ENCODE peak calls at places on chromosomes 7 and 10, in four cellular contexts. One of them, this sample, is unnamed. For H3K9me3, the result is how much of the 10 kb centered on the place peaks cover.

GRCh38 chr7:100825215-100825671 is 2.1 kb downstream of the EPHB4 start:
- DNase-seq in stomach: no peak
- DNase-seq in heart left ventricle: peak
- DNase-seq in right lobe of liver: peak
- DNase-seq in this sample: no peak

GRCh38 chr10:7541137-7542087 is 125.4 kb downstream of the ITIH5 start:
- DNase-seq in stomach: no peak
- DNase-seq in heart left ventricle: peak
- DNase-seq in right lobe of liver: no peak
- DNase-seq in this sample: peak

GRCh38 chr7:118029881-118030422 is 154.0 kb upstream of the LSM8 start:
- DNase-seq in stomach: no peak
- DNase-seq in heart left ventricle: no peak
- DNase-seq in right lobe of liver: no peak
- DNase-seq in this sample: no peak

GRCh38 chr10:133388265-133388972 is 5.5 kb upstream of the MTG1 start:
- DNase-seq in stomach: peak
- DNase-seq in heart left ventricle: peak
- DNase-seq in right lobe of liver: peak
- DNase-seq in this sample: no peak

GRCh38 chr10:29949411-29950011 is 109.9 kb downstream of the JCAD start:
- DNase-seq in stomach: no peak
- DNase-seq in heart left ventricle: no peak
- DNase-seq in right lobe of liver: no peak
- DNase-seq in this sample: no peak

GRCh38 chr10:22479419-22479818 is 134.1 kb downstream of the SPAG6 start:
- DNase-seq in stomach: no peak
- DNase-seq in heart left ventricle: no peak
- DNase-seq in right lobe of liver: no peak
- DNase-seq in this sample: no peak

GRCh38 chr7:141436676-141437075 is 114.5 kb upstream of the AGK start:
- DNase-seq in stomach: no peak
- DNase-seq in heart left ventricle: no peak
- DNase-seq in right lobe of liver: no peak
- DNase-seq in this sample: no peak

GRCh38 chr10:63105811-63106755 is 27.0 kb upstream of the NRBF2 start:
- DNase-seq in stomach: no peak
- DNase-seq in heart left ventricle: peak
- DNase-seq in right lobe of liver: no peak
- DNase-seq in this sample: no peak

GRCh38 chr10:130726996-130727725 is 584.4 kb downstream of the TCERG1L start:
- DNase-seq in stomach: no peak
- DNase-seq in heart left ventricle: no peak
- DNase-seq in right lobe of liver: no peak
- DNase-seq in this sample: no peak

GRCh38 chr7:30575910-30576309 is 18.8 kb upstream of the GARS1 start:
- DNase-seq in stomach: no peak
- DNase-seq in heart left ventricle: no peak
- DNase-seq in right lobe of liver: no peak
- DNase-seq in this sample: no peak

GRCh38 chr10:42491801-42492200 is 146.6 kb downstream of the ZNF33B start:
- DNase-seq in stomach: no peak
- DNase-seq in heart left ventricle: no peak
- DNase-seq in right lobe of liver: no peak
- DNase-seq in this sample: no peak

GRCh38 chr10:42490368-42490767 is 148.0 kb downstream of the ZNF33B start:
- DNase-seq in stomach: no peak
- DNase-seq in heart left ventricle: no peak
- DNase-seq in right lobe of liver: no peak
- DNase-seq in this sample: no peak

GRCh38 chr10:42488416-42488815 is 150.0 kb downstream of the ZNF33B start:
- DNase-seq in stomach: no peak
- DNase-seq in heart left ventricle: no peak
- DNase-seq in right lobe of liver: no peak
- DNase-seq in this sample: no peak

DNA sequence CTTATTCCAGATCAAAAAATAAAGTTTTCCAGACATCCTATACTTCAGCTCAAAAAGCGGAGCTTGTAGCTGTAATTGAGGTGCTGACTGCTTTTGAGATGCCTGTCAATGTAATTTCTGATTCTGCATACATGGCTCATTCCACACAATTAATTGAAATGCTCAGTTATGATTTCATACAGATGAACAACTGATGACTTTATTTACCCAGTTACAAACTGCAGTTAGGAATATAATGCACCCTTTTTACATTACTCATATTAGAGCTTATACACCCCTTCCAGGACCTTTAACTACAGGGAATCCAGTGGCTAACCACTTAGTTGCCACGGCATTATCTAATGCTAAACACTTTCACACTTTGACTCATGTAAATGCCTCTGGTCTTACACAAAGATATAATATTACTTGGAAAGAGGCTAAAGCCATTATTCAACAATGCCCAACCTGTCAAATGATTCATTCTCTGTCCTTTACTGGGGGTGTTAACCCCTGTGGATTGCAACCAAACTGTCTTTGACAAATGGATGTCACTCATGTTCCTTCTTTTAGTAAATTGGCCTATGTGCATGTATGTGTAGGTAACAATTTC is 147.3 kb downstream of the ZNF33B start:
- DNase-seq in stomach: no peak
- DNase-seq in heart left ventricle: no peak
- DNase-seq in right lobe of liver: no peak
- DNase-seq in this sample: no peak
- H3K9me3 ChIP-seq in stomach: under half
- H3K9me3 ChIP-seq in heart left ventricle: under half
- H3K9me3 ChIP-seq in right lobe of liver: under half
- H3K9me3 ChIP-seq in this sample: under half

GRCh38 chr7:17302575-17303142 is 4.2 kb downstream of the AHR start:
- DNase-seq in stomach: no peak
- DNase-seq in heart left ventricle: no peak
- DNase-seq in right lobe of liver: no peak
- DNase-seq in this sample: no peak
- TF ChIP-seq CTCF in stomach: no peak
- TF ChIP-seq CTCF in heart left ventricle: peak
- TF ChIP-seq CTCF in right lobe of liver: peak
- TF ChIP-seq CTCF in this sample: no peak

DNA sequence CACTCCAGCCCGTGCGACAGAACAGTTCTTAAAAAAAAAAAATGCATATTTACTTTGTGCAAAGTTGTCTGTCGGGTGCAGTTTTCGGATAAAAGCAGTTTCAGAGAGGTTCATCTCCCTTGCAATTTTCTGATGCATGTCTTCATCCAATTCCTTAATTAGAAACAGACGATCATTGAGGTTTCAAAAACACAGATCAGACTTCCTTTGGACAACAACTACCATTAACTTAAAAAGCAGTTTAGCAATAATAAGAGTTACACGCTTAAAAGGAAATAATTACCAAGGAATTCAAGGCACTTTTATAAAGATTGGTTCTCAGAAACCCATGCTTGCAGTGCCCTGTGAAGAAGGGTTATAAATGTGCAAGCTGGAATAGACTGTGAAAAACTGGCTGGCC is 35.0 kb upstream of the HNRNPH3 start:
- DNase-seq in stomach: no peak
- DNase-seq in heart left ventricle: no peak
- DNase-seq in right lobe of liver: no peak
- DNase-seq in this sample: no peak
- H3K4me3 ChIP-seq in stomach: no peak
- H3K4me3 ChIP-seq in heart left ventricle: no peak
- H3K4me3 ChIP-seq in right lobe of liver: no peak
- H3K4me3 ChIP-seq in this sample: no peak

GRCh38 chr7:12949060-12950045 is 261.9 kb downstream of the ARL4A start:
- DNase-seq in stomach: no peak
- DNase-seq in heart left ventricle: no peak
- DNase-seq in right lobe of liver: no peak
- DNase-seq in this sample: no peak
- H3K9me3 ChIP-seq in stomach: under half
- H3K9me3 ChIP-seq in heart left ventricle: under half
- H3K9me3 ChIP-seq in right lobe of liver: under half
- H3K9me3 ChIP-seq in this sample: under half

DNA sequence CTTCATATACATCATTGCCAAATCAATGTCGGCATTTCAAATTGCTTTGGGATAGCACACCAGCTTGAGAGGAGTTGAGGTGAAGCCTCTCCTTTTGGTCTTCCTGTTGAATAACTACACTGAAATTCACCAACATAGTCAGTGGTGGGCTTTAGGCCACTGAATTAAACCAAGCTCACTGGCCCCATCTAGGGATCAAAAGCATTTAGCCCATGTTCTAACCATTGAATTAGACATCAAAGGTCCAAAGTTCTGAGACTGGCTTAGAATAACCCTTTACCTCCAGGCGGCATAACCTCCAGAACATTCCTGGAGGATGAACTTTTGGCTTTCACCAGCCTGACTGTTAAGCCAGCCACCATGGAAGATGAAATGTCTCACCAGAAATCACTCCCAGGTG is 54.6 kb downstream of the BPGM start:
- DNase-seq in stomach: no peak
- DNase-seq in heart left ventricle: no peak
- DNase-seq in right lobe of liver: no peak
- DNase-seq in this sample: no peak
- TF ChIP-seq CTCF in stomach: no peak
- TF ChIP-seq CTCF in heart left ventricle: no peak
- TF ChIP-seq CTCF in right lobe of liver: peak
- TF ChIP-seq CTCF in this sample: no peak

DNA sequence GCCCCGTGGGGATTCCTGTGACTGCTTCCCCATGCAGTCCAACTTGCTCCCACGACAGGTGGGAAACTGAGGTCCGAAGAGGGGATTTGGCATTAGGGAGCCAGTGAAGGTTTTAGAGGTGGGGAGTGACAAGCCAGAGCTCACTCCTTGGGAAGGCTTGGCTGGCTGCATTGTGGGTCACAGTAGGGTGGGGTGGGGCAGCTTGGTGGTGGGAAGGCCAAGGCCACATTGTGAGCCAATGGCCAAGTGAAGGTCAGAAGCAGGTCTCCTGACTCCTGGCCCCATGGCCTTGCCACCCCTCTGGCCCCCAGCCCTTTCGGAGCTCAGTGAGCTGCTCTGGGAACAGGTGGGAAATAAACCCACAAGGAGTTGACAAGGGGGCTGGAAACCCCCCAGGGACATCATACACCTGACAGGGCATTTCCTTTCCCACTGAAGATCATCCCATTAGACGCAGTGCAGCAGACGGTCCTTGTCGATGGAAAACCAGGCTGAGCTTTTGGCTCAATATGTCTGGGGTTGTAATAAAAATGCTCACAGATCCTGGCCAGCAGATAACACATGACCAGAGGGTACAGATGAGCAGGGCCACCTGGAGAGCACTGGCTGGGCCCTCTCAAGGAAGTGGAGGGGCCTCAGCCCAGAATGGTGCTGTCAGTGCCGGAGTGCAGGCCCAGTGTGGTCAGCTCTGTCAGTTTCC is 2.4 kb downstream of the C10orf105 start:
- DNase-seq in stomach: no peak
- DNase-seq in heart left ventricle: no peak
- DNase-seq in right lobe of liver: no peak
- DNase-seq in this sample: no peak
- H3K4me3 ChIP-seq in stomach: no peak
- H3K4me3 ChIP-seq in heart left ventricle: no peak
- H3K4me3 ChIP-seq in right lobe of liver: no peak
- H3K4me3 ChIP-seq in this sample: no peak

GRCh38 chr7:56537477-56537876 is 421.3 kb upstream of the NUPR2 start:
- DNase-seq in stomach: no peak
- DNase-seq in heart left ventricle: no peak
- DNase-seq in right lobe of liver: no peak
- DNase-seq in this sample: no peak

GRCh38 chr7:56538541-56539429 is 422.6 kb upstream of the NUPR2 start:
- DNase-seq in stomach: no peak
- DNase-seq in heart left ventricle: no peak
- DNase-seq in right lobe of liver: no peak
- DNase-seq in this sample: no peak

GRCh38 chr7:56537952-56538351 is 421.7 kb upstream of the NUPR2 start:
- DNase-seq in stomach: no peak
- DNase-seq in heart left ventricle: no peak
- DNase-seq in right lobe of liver: no peak
- DNase-seq in this sample: peak
- H3K9me3 ChIP-seq in stomach: half or more
- H3K9me3 ChIP-seq in heart left ventricle: under half
- H3K9me3 ChIP-seq in right lobe of liver: under half
- H3K9me3 ChIP-seq in this sample: under half

DNA sequence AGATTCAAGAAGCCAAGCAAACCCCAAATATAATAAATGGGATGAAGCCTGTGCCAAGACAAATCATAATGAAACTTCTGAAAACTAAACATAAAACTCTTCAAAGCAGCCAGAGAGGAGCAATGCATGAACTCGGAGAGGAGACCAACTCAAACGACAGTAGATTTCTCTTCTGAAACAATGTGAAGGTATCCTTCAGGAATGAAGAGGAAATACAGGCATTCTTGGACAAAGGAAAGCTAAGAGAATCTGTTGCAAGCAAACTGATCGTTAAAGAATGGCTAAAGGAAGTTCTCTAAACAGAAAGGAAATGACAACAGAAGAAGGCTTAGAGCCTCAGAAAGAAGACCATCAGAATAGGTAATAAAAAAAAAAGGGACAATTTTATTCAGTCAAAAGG is 6.6 kb downstream of the GNA12 start:
- DNase-seq in stomach: no peak
- DNase-seq in heart left ventricle: no peak
- DNase-seq in right lobe of liver: no peak
- DNase-seq in this sample: no peak
- TF ChIP-seq CTCF in stomach: no peak
- TF ChIP-seq CTCF in heart left ventricle: no peak
- TF ChIP-seq CTCF in right lobe of liver: no peak
- TF ChIP-seq CTCF in this sample: no peak